ENCODE peak calls at places on chromosomes 2 and 18, in four cellular contexts. P is AG04450, N is heart left ventricle, A is psoas muscle. J is an unnamed sample.
A peak's percentile ranks its signal among the peaks of the same experiment; 100 is the strongest.

GRCh38 chr2:85741811-85742507 is 11.8 kb upstream of the ATOH8 start:
- DNase-seq in P (peak; percentile 89), N (peak; percentile 62), A (peak; percentile 90), J (no peak)

GRCh38 chr2:86790134-86790827 is 432 bp downstream of the CD8A start:
- DNase-seq in A (no peak), P (no peak), N (no peak), J (no peak)

GRCh38 chr2:99106905-99107304 is 34.6 kb upstream of the C2orf15 start:
- DNase-seq in A (no peak), P (no peak), N (no peak), J (no peak)

GRCh38 chr18:27778441-27778840 is 398.5 kb downstream of the CDH2 start:
- DNase-seq in P (no peak), A (no peak), N (no peak), J (no peak)

GRCh38 chr2:59959944-59960343 is 593.5 kb downstream of the BCL11A start:
- DNase-seq in P (no peak), A (no peak), N (no peak), J (no peak)

GRCh38 chr18:8849696-8850095 is 144.3 kb downstream of the MTCL1 start:
- DNase-seq in P (no peak), N (no peak), A (no peak), J (peak; percentile 66)

GRCh38 chr2:233764264-233764663 is 4.2 kb downstream of the UGT1A1 start:
- DNase-seq in A (no peak), P (peak; percentile 42), N (no peak), J (no peak)

GRCh38 chr2:147588191-147588590 is 256.6 kb upstream of the ACVR2A start:
- DNase-seq in P (no peak), N (no peak), A (no peak), J (peak; percentile 15)

GRCh38 chr2:47230418-47230817 is 75.3 kb upstream of the STPG4 start:
- DNase-seq in P (no peak), N (peak; percentile 80), A (peak; percentile 76), J (no peak)

GRCh38 chr18:23629444-23629946 is 33.2 kb downstream of the ANKRD29 start:
- DNase-seq in A (no peak), P (no peak), N (no peak), J (peak; percentile 80)

GRCh38 chr18:24762417-24762816 is 302.0 kb downstream of the HRH4 start:
- DNase-seq in P (no peak), N (no peak), A (no peak), J (no peak)

GRCh38 chr2:158723921-158724802 is 71.0 kb upstream of the DAPL1 start:
- DNase-seq in A (no peak), P (no peak), N (no peak), J (no peak)

GRCh38 chr2:71852141-71852711 is 295.4 kb downstream of the CYP26B1 start:
- DNase-seq in N (no peak), A (no peak), P (no peak), J (no peak)

GRCh38 chr2:159153063-159153462 is 133.4 kb downstream of the WDSUB1 start:
- DNase-seq in P (no peak), N (no peak), A (no peak), J (no peak)

GRCh38 chr2:9944330-9944758 is 7.1 kb upstream of the GRHL1 start:
- DNase-seq in N (no peak), A (no peak), P (no peak), J (no peak)

GRCh38 chr2:188600536-188601210 is 309.0 kb downstream of the GULP1 start:
- DNase-seq in P (peak; percentile 51), N (no peak), A (no peak), J (no peak)

GRCh38 chr18:49878015-49878414 is 64.7 kb upstream of the ACAA2 start:
- DNase-seq in A (no peak), N (no peak), P (no peak), J (no peak)

GRCh38 chr2:27077231-27077630 is 1.2 kb upstream of the EMILIN1 start:
- DNase-seq in N (no peak), A (no peak), P (no peak), J (no peak)

GRCh38 chr2:231612199-231613053 is 19.8 kb downstream of the TEX44 start:
- DNase-seq in P (peak; percentile 84), N (peak; percentile 92), A (peak; percentile 97), J (peak; percentile 90)
- H3K4me3 ChIP-seq in P (no peak overlapping the region), N (peak overlapping the region; percentile 14), A (peak overlapping the region; percentile 73), J (no peak overlapping the region)

GRCh38 chr2:120546077-120546864 is 189.4 kb upstream of the GLI2 start:
- DNase-seq in A (peak; percentile 87), N (peak; percentile 64), P (peak; percentile 86), J (no peak)
- TF ChIP-seq CTCF in A (no peak), N (no peak), P (no peak), J (no peak)

DNA sequence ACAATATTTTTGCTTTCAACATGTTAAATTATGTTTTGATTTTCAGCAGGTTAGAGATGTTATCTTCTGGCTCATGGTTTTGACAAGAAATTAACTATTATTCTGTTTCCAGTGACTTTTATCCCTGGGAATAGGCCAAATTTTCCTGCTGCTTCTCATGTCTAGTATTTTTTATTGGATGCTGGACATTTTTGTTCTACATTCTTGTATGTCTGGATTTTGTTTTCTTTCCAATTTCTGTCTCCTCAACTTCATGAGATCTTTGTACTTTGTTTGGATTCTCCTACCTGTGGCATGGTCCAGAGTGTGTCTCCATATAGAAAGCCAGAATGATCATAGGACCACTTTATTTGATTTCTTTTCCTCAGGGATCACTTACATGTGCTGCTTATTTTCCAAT is 33.1 kb upstream of the MYO1B start:
- DNase-seq in N (no peak), A (no peak), P (no peak), J (no peak)
- H3K4me3 ChIP-seq in N (no peak overlapping the region), A (no peak overlapping the region), P (no peak overlapping the region), J (no peak overlapping the region)

GRCh38 chr2:121359170-121359569 is 74.2 kb upstream of the TFCP2L1 start:
- DNase-seq in N (no peak), P (no peak), A (no peak), J (no peak)

GRCh38 chr2:121358291-121358690 is 73.3 kb upstream of the TFCP2L1 start:
- DNase-seq in A (no peak), P (no peak), N (no peak), J (no peak)

GRCh38 chr2:121359937-121360565 is 75.0 kb upstream of the TFCP2L1 start:
- DNase-seq in A (peak; percentile 60), N (peak; percentile 64), P (no peak), J (no peak)

GRCh38 chr2:121355488-121355887 is 70.5 kb upstream of the TFCP2L1 start:
- DNase-seq in N (no peak), A (no peak), P (no peak), J (no peak)

GRCh38 chr2:121356058-121356640 is 71.1 kb upstream of the TFCP2L1 start:
- DNase-seq in N (no peak), A (no peak), P (no peak), J (no peak)
- TF ChIP-seq CTCF in N (peak; percentile 40), A (peak; percentile 64), P (peak; percentile 85), J (peak; percentile 86)

GRCh38 chr18:36124841-36125240 is 4.3 kb downstream of the SLC39A6 start:
- DNase-seq in P (no peak), N (no peak), A (no peak), J (no peak)

GRCh38 chr18:36114738-36115137 is 14.4 kb downstream of the SLC39A6 start:
- DNase-seq in A (no peak), N (no peak), P (no peak), J (no peak)

GRCh38 chr18:36120297-36120696 is 8.8 kb downstream of the SLC39A6 start:
- DNase-seq in N (no peak), A (no peak), P (no peak), J (no peak)
- H3K4me3 ChIP-seq in N (no peak overlapping the region), A (no peak overlapping the region), P (no peak overlapping the region), J (no peak overlapping the region)

GRCh38 chr2:131015764-131016163 is 77.5 kb downstream of the FAM168B start:
- DNase-seq in P (no peak), N (no peak), A (no peak), J (no peak)

GRCh38 chr2:131011481-131011880 is 81.8 kb downstream of the FAM168B start:
- DNase-seq in A (no peak), N (no peak), P (no peak), J (no peak)

GRCh38 chr2:131014141-131014540 is 79.1 kb downstream of the FAM168B start:
- DNase-seq in N (no peak), P (no peak), A (no peak), J (no peak)

GRCh38 chr2:131022731-131023130 is 70.5 kb downstream of the FAM168B start:
- DNase-seq in A (no peak), P (no peak), N (no peak), J (no peak)

GRCh38 chr2:131016826-131017596 is 76.2 kb downstream of the FAM168B start:
- DNase-seq in N (no peak), A (no peak), P (no peak), J (peak; percentile 72)
- TF ChIP-seq CTCF in N (no peak), A (no peak), P (no peak), J (no peak)

DNA sequence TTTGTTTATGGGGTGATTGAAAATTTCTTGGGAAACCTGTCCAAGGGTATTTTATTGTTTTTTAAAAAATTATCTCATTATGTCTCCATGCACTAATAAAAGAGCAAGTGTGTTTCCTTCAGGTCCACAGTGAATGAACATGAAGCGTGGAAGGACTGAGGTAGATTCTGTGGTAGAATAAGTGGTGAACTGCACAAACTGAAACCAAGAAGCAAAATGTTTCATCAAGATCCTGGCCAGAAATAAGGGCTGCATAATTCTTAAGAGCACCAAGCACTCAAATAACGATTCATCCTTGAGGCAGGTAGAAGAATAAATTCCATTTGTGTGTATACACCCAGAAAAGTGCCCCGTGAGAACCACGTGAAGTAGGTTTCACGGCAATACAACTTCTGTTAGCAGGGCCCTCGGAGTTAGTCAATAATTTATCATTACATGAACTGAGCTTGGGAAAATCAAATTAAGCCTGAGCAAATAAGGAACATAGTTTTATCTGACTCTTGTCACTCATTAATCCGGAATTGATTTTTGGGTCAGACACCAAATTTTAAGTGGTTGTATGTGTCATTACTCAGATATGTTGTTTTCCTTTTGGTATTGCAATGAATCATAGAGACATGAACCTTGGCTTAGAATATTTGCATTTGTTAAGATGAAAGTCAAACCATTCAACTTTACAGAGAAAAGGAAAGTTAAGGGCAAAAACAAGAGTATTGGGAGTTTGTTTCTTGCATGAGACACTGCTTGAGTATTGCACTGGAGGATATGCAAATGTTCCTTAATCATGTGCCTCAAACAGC is 472.5 kb upstream of the NETO1 start:
- DNase-seq in N (no peak), A (no peak), P (no peak), J (peak; percentile 88)
- H3K4me3 ChIP-seq in N (no peak overlapping the region), A (no peak overlapping the region), P (no peak overlapping the region), J (peak overlapping the region; percentile 47)